ENCODE peak calls at places on chromosomes 7 and 10, in four cellular contexts. W, H, T and O are unnamed samples.

GRCh38 chr7:25722856-25723255 is 429.1 kb upstream of the NFE2L3 start:
- DNase-seq in H (no peak), T (no peak), W (no peak), O (no peak)

GRCh38 chr10:36344240-36344639 is 702.1 kb upstream of the FZD8 start:
- DNase-seq in H (no peak), T (no peak), W (no peak), O (no peak)

GRCh38 chr10:123997486-123998196 is 95.8 kb downstream of the CHST15 start:
- DNase-seq in H (peak; percentile 85), W (no peak), T (peak; percentile 23), O (no peak)

GRCh38 chr7:94223375-94224084 is 171.2 kb upstream of the COL1A2 start:
- DNase-seq in W (no peak), T (no peak), H (no peak), O (no peak)

GRCh38 chr10:8416192-8416701 is 361.8 kb downstream of the GATA3 start:
- DNase-seq in T (no peak), W (no peak), H (no peak), O (no peak)

GRCh38 chr7:842436-843031 is 10.3 kb downstream of the SUN1 start:
- DNase-seq in H (peak; percentile 51), W (no peak), T (no peak), O (no peak)

GRCh38 chr7:100484636-100485114 is 948 bp downstream of the NYAP1 start:
- DNase-seq in H (no peak), W (no peak), T (no peak), O (no peak)

GRCh38 chr7:1359051-1359400 is 100.2 kb downstream of the MICALL2 start:
- DNase-seq in H (peak; percentile 59), T (no peak), W (no peak), O (peak; percentile 52)

GRCh38 chr10:100579691-100580090 is 43.9 kb downstream of the HIF1AN start:
- DNase-seq in T (no peak), H (no peak), W (no peak), O (no peak)

GRCh38 chr10:26334932-26335573 is 103.1 kb upstream of the APBB1IP start:
- DNase-seq in T (no peak), H (peak; percentile 83), W (peak; percentile 50), O (no peak)

GRCh38 chr10:102641880-102642552 is 2.3 kb upstream of the TRIM8 start:
- DNase-seq in H (peak; percentile 99), T (peak; percentile 98), W (peak; percentile 84), O (peak; percentile 99)

GRCh38 chr10:79298403-79299244 is 48.6 kb upstream of the PPIF start:
- DNase-seq in W (peak; percentile 79), H (no peak), T (no peak), O (peak; percentile 77)

GRCh38 chr7:93178213-93178612 is 30.0 kb upstream of the SAMD9L start:
- DNase-seq in W (no peak), T (no peak), H (no peak), O (no peak)

GRCh38 chr10:32622409-32622808 is 176.5 kb downstream of the CCDC7 start:
- DNase-seq in H (no peak), W (no peak), T (no peak), O (no peak)

GRCh38 chr7:98229441-98229840 is 18.2 kb downstream of the BHLHA15 start:
- DNase-seq in W (no peak), H (no peak), T (no peak), O (no peak)

GRCh38 chr10:53619678-53620077 is 847.1 kb upstream of the MBL2 start:
- DNase-seq in W (no peak), T (no peak), H (no peak), O (no peak)

GRCh38 chr10:121032460-121032859 is 181.3 kb downstream of the WDR11 start:
- DNase-seq in W (peak; percentile 5), T (no peak), H (no peak), O (no peak)

GRCh38 chr10:110437351-110437605 is 60.4 kb upstream of the DUSP5 start:
- DNase-seq in H (peak; percentile 14), T (no peak), W (no peak), O (no peak)

DNA sequence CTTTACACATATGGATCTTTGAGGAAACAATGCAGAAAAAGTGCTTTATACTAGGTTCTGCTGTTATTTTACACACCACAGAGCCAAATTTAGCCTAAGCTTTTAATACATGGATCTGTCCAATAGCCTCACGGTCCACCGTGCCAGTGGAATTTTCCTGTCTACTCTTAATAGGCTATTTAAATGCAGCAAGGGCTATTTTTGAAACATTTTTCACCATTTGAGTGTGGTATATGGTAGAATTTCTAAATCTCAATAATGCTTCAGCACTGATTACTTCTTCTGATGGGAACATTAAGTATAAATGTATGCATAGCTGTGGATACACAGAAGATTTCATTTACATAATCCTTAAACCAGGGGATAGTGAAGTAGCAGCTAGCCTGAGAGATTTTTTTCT is 45.6 kb downstream of the AMPH start:
- DNase-seq in T (no peak), H (no peak), W (no peak), O (no peak)
- TF ChIP-seq POLR2A in T (no peak), H (no peak), W (no peak), O (no peak)

GRCh38 chr7:36657031-36657660 is 67.1 kb downstream of the AOAH start:
- DNase-seq in H (no peak), W (no peak), T (no peak), O (no peak)
- H3K4me1 ChIP-seq in H (no peaks in the 10 kb centered on the region), W (no peaks in the 10 kb centered on the region), T (no peaks in the 10 kb centered on the region), O (peaks cover 4% of the 10 kb centered on the region)

DNA sequence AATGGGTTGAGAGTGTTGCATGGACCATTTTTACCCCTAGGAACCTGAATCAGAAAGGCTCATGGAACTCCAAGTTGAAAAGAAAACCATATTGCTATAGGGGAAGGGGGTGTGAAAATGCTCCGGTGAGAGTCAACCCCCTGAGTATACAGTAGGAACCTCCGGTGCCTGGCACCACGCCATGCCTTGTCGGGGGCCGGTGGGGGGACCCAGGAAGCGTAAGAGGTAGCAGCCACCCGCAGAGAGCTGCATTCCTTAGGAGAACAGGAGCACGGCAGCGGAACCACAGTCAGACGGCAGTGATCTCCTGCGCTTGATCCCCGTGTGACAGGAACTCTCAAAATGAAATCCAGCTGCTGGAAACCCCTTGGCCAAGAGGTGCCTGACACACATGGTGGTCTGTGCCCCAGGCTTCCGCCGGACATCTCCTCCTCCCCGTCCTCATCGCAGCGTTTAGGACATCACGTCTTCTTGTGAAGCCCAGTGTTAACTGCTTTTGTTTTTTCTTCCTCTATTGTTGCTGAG is 186.7 kb downstream of the CELF2 start:
- DNase-seq in W (no peak), H (no peak), T (no peak), O (peak; percentile 62)
- TF ChIP-seq POLR2A in W (no peak), H (no peak), T (no peak), O (no peak)

GRCh38 chr7:4959881-4960280 is 894 bp upstream of the MMD2 start:
- DNase-seq in H (no peak), W (no peak), T (no peak), O (no peak)

GRCh38 chr7:4965295-4966022 is 6.5 kb upstream of the MMD2 start:
- DNase-seq in W (no peak), T (no peak), H (peak; percentile 33), O (no peak)

GRCh38 chr7:4960363-4960762 is 1.4 kb upstream of the MMD2 start:
- DNase-seq in H (peak; percentile 56), W (no peak), T (no peak), O (no peak)

GRCh38 chr7:4964506-4964905 is 5.5 kb upstream of the MMD2 start:
- DNase-seq in W (no peak), T (no peak), H (peak; percentile 49), O (no peak)

DNA sequence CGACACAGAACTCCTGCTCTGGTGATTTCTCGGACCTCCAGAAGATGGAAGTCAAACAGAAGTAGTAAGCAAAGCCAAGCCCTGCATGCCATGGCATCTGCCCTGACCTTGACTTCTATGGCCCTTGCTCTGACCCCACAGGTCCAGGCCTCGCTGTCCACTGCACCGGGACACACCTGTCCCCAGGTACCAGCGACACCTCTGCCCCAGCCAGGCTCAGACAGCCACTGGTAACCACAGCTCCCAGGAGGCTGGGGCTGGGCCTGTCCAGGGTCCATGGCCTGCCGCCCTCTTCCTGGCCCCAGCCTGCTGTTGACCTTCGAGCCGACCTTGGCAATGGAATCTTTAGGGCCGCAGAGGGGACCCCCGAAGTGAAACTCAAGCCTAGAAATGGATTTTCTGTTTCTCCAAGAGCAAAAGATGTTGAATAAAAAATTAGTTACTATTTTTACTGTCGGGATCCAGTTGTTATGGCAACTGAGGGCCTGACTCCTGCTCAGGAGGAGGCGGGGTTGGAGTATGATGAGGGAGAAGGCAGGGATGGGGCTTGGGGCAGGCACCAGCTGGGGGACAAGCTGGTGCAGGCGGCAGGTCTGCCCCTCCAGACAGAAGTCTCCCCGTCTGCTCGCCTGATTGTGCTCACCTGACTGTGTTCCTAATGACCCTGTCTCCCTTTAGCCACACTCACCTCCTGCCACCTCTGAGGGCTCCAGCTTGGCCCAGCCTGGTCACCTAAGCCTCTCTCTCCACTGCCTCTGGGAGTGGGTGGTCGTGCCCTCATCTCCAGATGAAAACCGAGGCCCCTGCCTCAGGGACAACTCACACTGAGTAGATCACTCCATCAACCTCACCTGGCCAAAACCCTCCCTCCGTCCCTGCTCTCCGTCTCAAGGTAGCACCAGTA is 4.1 kb upstream of the MMD2 start:
- DNase-seq in W (no peak), H (peak; percentile 63), T (no peak), O (no peak)
- H3K4me1 ChIP-seq in W (peaks cover 8% of the 10 kb centered on the region), H (no peaks in the 10 kb centered on the region), T (peaks cover 7% of the 10 kb centered on the region), O (peaks cover 8% of the 10 kb centered on the region)

GRCh38 chr7:19620470-19620869 is 88.4 kb downstream of the POLR1F start:
- DNase-seq in T (no peak), H (no peak), W (no peak), O (no peak)

GRCh38 chr7:19623676-19624075 is 85.2 kb downstream of the POLR1F start:
- DNase-seq in H (no peak), W (no peak), T (no peak), O (no peak)

GRCh38 chr7:19621740-19622139 is 87.1 kb downstream of the POLR1F start:
- DNase-seq in T (no peak), W (no peak), H (no peak), O (no peak)

GRCh38 chr7:19619122-19619521 is 89.7 kb downstream of the POLR1F start:
- DNase-seq in W (no peak), H (no peak), T (no peak), O (no peak)

DNA sequence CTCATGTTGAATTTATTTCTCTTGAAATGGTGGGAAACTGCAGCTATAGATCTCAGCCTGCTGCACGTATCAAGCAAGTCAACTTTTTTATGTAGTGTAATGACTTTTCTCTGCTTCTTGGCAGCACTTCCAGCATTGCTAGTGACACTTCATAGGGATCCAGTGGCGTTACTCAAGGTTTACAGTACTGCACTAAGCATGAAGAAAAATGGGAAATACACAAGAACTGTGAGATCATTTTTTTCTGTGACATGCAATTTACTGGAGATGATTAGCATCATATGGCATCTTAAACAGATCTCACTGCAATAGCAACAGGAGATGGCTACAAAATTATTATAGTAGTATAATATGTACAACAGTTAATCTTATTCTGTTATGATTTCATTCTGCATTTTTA is 90.9 kb downstream of the POLR1F start:
- DNase-seq in H (no peak), T (no peak), W (no peak), O (no peak)
- TF ChIP-seq POLR2A in H (no peak), T (no peak), W (no peak), O (no peak)